ENCODE peak calls at places on chromosomes 11 and 22, in eight cellular contexts. P is LoVo, O is non-pigmented ciliary epithelial cell, Q is WTC11, A is AG10803, X is HEK293T, E is AG20443, Y is A172. S is an unnamed sample.

GRCh38 chr11:64284962-64285884 is at the start of gene GPR137:
- DNase-seq in P (peak), O (no peak), Q (peak), A (peak), X (peak), E (peak), Y (peak), S (peak)

GRCh38 chr11:122100222-122101080 is 15.6 kb downstream of the BLID start:
- DNase-seq in P (no peak), O (no peak), Q (peak), A (peak), X (no peak), E (peak), Y (peak), S (peak)

GRCh38 chr22:50185384-50186087 is at the start of gene TRABD:
- DNase-seq in P (peak), O (peak), Q (peak), A (peak), X (peak), E (peak), Y (peak), S (peak)

GRCh38 chr11:19648321-19648720 is 64.3 kb upstream of the NAV2 start:
- DNase-seq in P (no peak), O (no peak), Q (no peak), A (no peak), X (no peak), E (no peak), Y (no peak), S (no peak)

GRCh38 chr11:36186340-36186739 is 102.9 kb downstream of the COMMD9 start:
- DNase-seq in P (no peak), O (no peak), Q (no peak), A (peak), X (no peak), E (peak), Y (no peak), S (peak)

GRCh38 chr11:22785251-22785650 is 44.4 kb downstream of the SVIP start:
- DNase-seq in P (no peak), O (peak), Q (no peak), A (no peak), X (no peak), E (no peak), Y (peak), S (peak)

GRCh38 chr11:116255234-116255953 is 517.4 kb downstream of the BUD13 start:
- DNase-seq in P (no peak), O (no peak), Q (no peak), A (no peak), X (no peak), E (no peak), Y (no peak), S (no peak)

GRCh38 chr11:133946541-133947297 is 10.0 kb downstream of the IGSF9B start:
- DNase-seq in P (no peak), O (no peak), Q (peak), A (no peak), X (no peak), E (no peak), Y (no peak), S (no peak)

GRCh38 chr11:119055901-119056300 is 1.1 kb downstream of the HYOU1 start:
- DNase-seq in P (peak), O (no peak), Q (no peak), A (peak), X (no peak), E (peak), Y (no peak), S (peak)

GRCh38 chr11:105774899-105775298 is 165.0 kb downstream of the GRIA4 start:
- DNase-seq in P (no peak), O (no peak), Q (no peak), A (no peak), X (no peak), E (no peak), Y (no peak), S (no peak)

GRCh38 chr22:31926969-31927368 is 17.4 kb upstream of the YWHAH start:
- DNase-seq in P (no peak), O (no peak), Q (peak), A (no peak), X (peak), E (no peak), Y (no peak), S (no peak)

GRCh38 chr11:123318623-123319022 is 111.4 kb upstream of the GRAMD1B start:
- DNase-seq in P (no peak), O (no peak), Q (no peak), A (no peak), X (no peak), E (no peak), Y (no peak), S (no peak)

GRCh38 chr22:36238348-36239149 is 778 bp downstream of the APOL2 start:
- DNase-seq in P (peak), O (no peak), Q (no peak), A (no peak), X (no peak), E (no peak), Y (no peak), S (no peak)

S was measured in fibroblast of the aortic adventitia.